ENCODE peak calls at places on chromosomes 12 and 14, in seven cellular contexts. A is PC-9, P is astrocyte, Y is GM12878, B is GM10248, M is neural crest cell, D is ascending aorta. J is an unnamed sample.
A peak's percentile ranks its signal among the peaks of the same experiment; 100 is the strongest.

GRCh38 chr12:76340680-76341435 is 7.4 kb downstream of the BBS10 start:
- DNase-seq in Y (no peak), P (no peak), M (no peak), B (no peak), A (no peak), D (no peak), J (no peak)

GRCh38 chr12:13941258-13942249 is 39.8 kb downstream of the GRIN2B start:
- DNase-seq in A (peak; percentile 68), P (peak; percentile 5), M (peak; percentile 43), D (no peak), Y (no peak), B (peak; percentile 39), J (no peak)

GRCh38 chr12:131738196-131738595 is 27.3 kb downstream of the SFSWAP start:
- DNase-seq in D (no peak), A (no peak), B (no peak), M (no peak), P (no peak), Y (no peak), J (no peak)

GRCh38 chr14:54220122-54220691 is 176.6 kb upstream of the CDKN3 start:
- DNase-seq in B (no peak), A (no peak), Y (no peak), M (peak; percentile 15), D (no peak), P (no peak), J (no peak)

GRCh38 chr12:80778005-80778541 is 61.4 kb downstream of the MYF5 start:
- DNase-seq in Y (peak; percentile 99), M (no peak), B (peak; percentile 59), D (no peak), A (peak; percentile 38), P (peak; percentile 93), J (peak; percentile 57)

GRCh38 chr12:14384783-14385638 is 19.5 kb downstream of the ATF7IP start:
- DNase-seq in P (peak; percentile 97), M (peak; percentile 70), B (peak; percentile 61), D (no peak), Y (peak; percentile 92), A (peak; percentile 63), J (no peak)

GRCh38 chr12:21526053-21526452 is at the start of gene SPX:
- DNase-seq in A (peak; percentile 61), D (no peak), M (no peak), B (no peak), P (no peak), Y (no peak), J (no peak)

GRCh38 chr14:91891721-91892220 is 24.4 kb upstream of the TC2N start:
- DNase-seq in A (no peak), D (no peak), P (peak; percentile 70), Y (no peak), B (no peak), M (no peak), J (no peak)

GRCh38 chr14:77986808-77987207 is 183.4 kb upstream of the NRXN3 start:
- DNase-seq in Y (no peak), B (no peak), M (no peak), P (no peak), D (no peak), A (no peak), J (no peak)

GRCh38 chr14:51657762-51658161 is 6.1 kb downstream of the FRMD6 start:
- DNase-seq in A (no peak), B (no peak), D (no peak), M (no peak), Y (no peak), P (no peak), J (no peak)

GRCh38 chr14:76880432-76880831 is 54.2 kb downstream of the LRRC74A start:
- DNase-seq in P (no peak), A (no peak), M (no peak), Y (no peak), B (no peak), D (no peak), J (no peak)

GRCh38 chr14:37590096-37590809 is 4.8 kb downstream of the FOXA1 start:
- DNase-seq in A (no peak), D (no peak), B (no peak), M (no peak), Y (no peak), P (no peak), J (no peak)

GRCh38 chr14:37591311-37591940 is 3.6 kb downstream of the FOXA1 start:
- DNase-seq in D (no peak), Y (no peak), A (no peak), M (no peak), P (no peak), B (no peak), J (no peak)

GRCh38 chr14:37588956-37589737 is 5.9 kb downstream of the FOXA1 start:
- DNase-seq in A (no peak), D (no peak), Y (no peak), M (no peak), B (no peak), P (no peak), J (no peak)

GRCh38 chr14:37591941-37592287 is 3.1 kb downstream of the FOXA1 start:
- DNase-seq in M (no peak), A (peak; percentile 52), D (no peak), Y (no peak), P (no peak), B (no peak), J (no peak)

GRCh38 chr14:37590810-37591139 is 4.3 kb downstream of the FOXA1 start:
- DNase-seq in M (no peak), P (no peak), D (no peak), A (no peak), B (no peak), Y (no peak), J (no peak)
- TF ChIP-seq CTCF in M (no peak), P (no peak), D (no peak), A (no peak), B (no peak), Y (no peak), J (no peak)

GRCh38 chr12:25971675-25972035 is 13.2 kb downstream of the RASSF8 start:
- DNase-seq in B (no peak), P (no peak), D (no peak), A (no peak), M (no peak), Y (no peak), J (no peak)
- TF ChIP-seq CTCF in B (no peak), P (no peak), D (no peak), A (no peak), M (no peak), Y (no peak), J (no peak)

DNA sequence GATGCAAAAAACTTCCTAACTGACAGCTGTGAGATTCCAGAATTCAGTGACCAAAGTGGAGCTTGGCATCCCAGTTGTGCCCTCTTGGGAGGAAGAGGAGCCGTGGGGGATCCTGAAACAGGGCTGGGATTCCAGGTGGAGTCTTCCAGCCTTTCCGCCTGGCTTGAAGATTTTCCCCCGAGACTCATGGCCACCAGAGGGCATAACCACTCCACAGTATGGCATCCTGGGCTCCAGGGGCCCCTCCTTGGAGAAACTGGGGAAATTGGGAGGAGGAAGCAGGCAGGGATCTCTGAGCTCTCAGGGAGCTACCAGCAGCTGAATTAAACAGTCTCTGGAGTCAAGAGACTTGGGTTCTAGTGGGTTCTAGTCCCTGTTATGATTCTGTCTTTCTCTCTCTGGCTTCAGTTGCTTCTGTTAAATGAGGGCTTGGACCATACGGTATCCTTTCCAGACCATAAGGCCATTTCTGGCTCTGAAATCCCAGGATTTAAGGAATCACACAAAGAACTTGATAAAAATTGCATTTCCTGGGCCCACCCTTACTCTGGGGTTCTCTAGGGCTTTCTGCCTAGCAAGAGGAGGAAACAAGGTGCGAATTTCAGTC is 2.6 kb upstream of the TAMALIN start:
- DNase-seq in B (no peak), Y (no peak), A (no peak), M (peak; percentile 42), P (peak; percentile 20), D (no peak), J (no peak)
- TF ChIP-seq CTCF in B (peak; percentile 54), Y (peak; percentile 59), A (peak; percentile 68), M (peak; percentile 67), P (peak; percentile 46), D (peak; percentile 52), J (peak; percentile 53)

GRCh38 chr14:104128981-104129380 is 9.4 kb upstream of the KIF26A start:
- DNase-seq in B (no peak), M (no peak), A (no peak), P (no peak), D (no peak), Y (no peak), J (no peak)

GRCh38 chr14:104129556-104129955 is 8.8 kb upstream of the KIF26A start:
- DNase-seq in M (no peak), Y (no peak), A (no peak), B (no peak), P (no peak), D (no peak), J (no peak)

GRCh38 chr14:104131968-104132732 is 6.2 kb upstream of the KIF26A start:
- DNase-seq in A (no peak), D (no peak), P (no peak), Y (no peak), M (no peak), B (no peak), J (no peak)

GRCh38 chr14:104132981-104133380 is 5.4 kb upstream of the KIF26A start:
- DNase-seq in B (no peak), A (no peak), P (no peak), Y (no peak), D (no peak), M (no peak), J (no peak)

GRCh38 chr14:104130974-104131651 is 7.3 kb upstream of the KIF26A start:
- DNase-seq in P (no peak), M (no peak), Y (no peak), B (peak; percentile 64), D (no peak), A (peak; percentile 48), J (no peak)
- TF ChIP-seq CTCF in P (peak; percentile 29), M (peak; percentile 86), Y (peak; percentile 51), B (peak; percentile 68), D (no peak), A (peak; percentile 90), J (no peak)

GRCh38 chr12:96828169-96828789 is 78.8 kb upstream of the NEDD1 start:
- DNase-seq in P (no peak), Y (no peak), D (no peak), M (no peak), B (no peak), A (no peak), J (no peak)
- TF ChIP-seq CTCF in P (no peak), Y (no peak), D (no peak), M (no peak), B (no peak), A (no peak), J (no peak)

GRCh38 chr12:77724367-77724957 is 106.2 kb upstream of the NAV3 start:
- DNase-seq in P (peak; percentile 37), D (no peak), Y (no peak), A (no peak), M (no peak), B (no peak), J (no peak)
- TF ChIP-seq CTCF in P (peak; percentile 74), D (peak; percentile 23), Y (peak; percentile 65), A (peak; percentile 70), M (peak; percentile 69), B (peak; percentile 63), J (no peak)

GRCh38 chr12:133251732-133252131 is 16.1 kb upstream of the ANHX start:
- DNase-seq in M (no peak), B (no peak), Y (no peak), P (no peak), D (no peak), A (no peak), J (no peak)
- TF ChIP-seq CTCF in M (no peak), B (no peak), Y (no peak), P (no peak), D (no peak), A (no peak), J (no peak)

GRCh38 chr12:64883264-64884163 is 59.1 kb downstream of the TBC1D30 start:
- DNase-seq in Y (peak; percentile 46), B (no peak), D (no peak), A (no peak), P (no peak), M (no peak), J (no peak)
- TF ChIP-seq CTCF in Y (no peak), B (no peak), D (no peak), A (no peak), P (no peak), M (peak; percentile 14), J (no peak)

J was measured in Peyer's patch.